ENCODE peak calls at places on chromosomes 7 and 10, in five cellular contexts. One of them, this sample, is unnamed.

GRCh38 chr10:71316081-71316785 is 2.8 kb upstream of the SLC29A3 start:
- DNase-seq in type B pancreatic cell: no peak
- DNase-seq in nephron progenitor cell: no peak
- DNase-seq in stomach: no peak
- DNase-seq in MCF 10A: no peak
- DNase-seq in this sample: no peak

GRCh38 chr10:88472540-88472939 is 110.6 kb downstream of the RNLS start:
- DNase-seq in type B pancreatic cell: no peak
- DNase-seq in nephron progenitor cell: no peak
- DNase-seq in stomach: no peak
- DNase-seq in MCF 10A: peak; percentile 52
- DNase-seq in this sample: peak; percentile 6

GRCh38 chr7:135111379-135111778 is 36.5 kb upstream of the TMEM140 start:
- DNase-seq in type B pancreatic cell: no peak
- DNase-seq in nephron progenitor cell: no peak
- DNase-seq in stomach: no peak
- DNase-seq in MCF 10A: peak; percentile 15
- DNase-seq in this sample: no peak

GRCh38 chr7:149625339-149625946 is 127.8 kb upstream of the ZNF746 start:
- DNase-seq in type B pancreatic cell: no peak
- DNase-seq in nephron progenitor cell: peak; percentile 67
- DNase-seq in stomach: peak; percentile 66
- DNase-seq in MCF 10A: peak; percentile 74
- DNase-seq in this sample: peak; percentile 13

GRCh38 chr10:132156382-132156781 is 30.4 kb upstream of the DPYSL4 start:
- DNase-seq in type B pancreatic cell: no peak
- DNase-seq in nephron progenitor cell: no peak
- DNase-seq in stomach: no peak
- DNase-seq in MCF 10A: no peak
- DNase-seq in this sample: no peak

GRCh38 chr7:80264769-80265168 is 130.1 kb downstream of the GNAI1 start:
- DNase-seq in type B pancreatic cell: no peak
- DNase-seq in nephron progenitor cell: no peak
- DNase-seq in stomach: no peak
- DNase-seq in MCF 10A: no peak
- DNase-seq in this sample: no peak

GRCh38 chr7:107860981-107861652 is 29.9 kb upstream of the DLD start:
- DNase-seq in type B pancreatic cell: no peak
- DNase-seq in nephron progenitor cell: no peak
- DNase-seq in stomach: no peak
- DNase-seq in MCF 10A: peak; percentile 50
- DNase-seq in this sample: no peak

GRCh38 chr7:19621740-19622139 is 87.1 kb downstream of the POLR1F start:
- DNase-seq in type B pancreatic cell: no peak
- DNase-seq in nephron progenitor cell: no peak
- DNase-seq in stomach: no peak
- DNase-seq in MCF 10A: peak; percentile 67
- DNase-seq in this sample: no peak

GRCh38 chr7:44278451-44279161 is 46.8 kb downstream of the CAMK2B start:
- DNase-seq in type B pancreatic cell: no peak
- DNase-seq in nephron progenitor cell: peak; percentile 0
- DNase-seq in stomach: no peak
- DNase-seq in MCF 10A: no peak
- DNase-seq in this sample: peak; percentile 21

GRCh38 chr7:22403344-22403743 is 46.4 kb upstream of the RAPGEF5 start:
- DNase-seq in type B pancreatic cell: no peak
- DNase-seq in nephron progenitor cell: no peak
- DNase-seq in stomach: no peak
- DNase-seq in MCF 10A: no peak
- DNase-seq in this sample: no peak

GRCh38 chr7:24923172-24923865 is 56.7 kb downstream of the OSBPL3 start:
- DNase-seq in type B pancreatic cell: no peak
- DNase-seq in nephron progenitor cell: no peak
- DNase-seq in stomach: no peak
- DNase-seq in MCF 10A: no peak
- DNase-seq in this sample: no peak

GRCh38 chr7:5070206-5070605 is 24.5 kb downstream of the RBAK start:
- DNase-seq in type B pancreatic cell: no peak
- DNase-seq in nephron progenitor cell: no peak
- DNase-seq in stomach: no peak
- DNase-seq in MCF 10A: no peak
- DNase-seq in this sample: no peak

GRCh38 chr10:115355162-115355760 is 262.1 kb downstream of the ATRNL1 start:
- DNase-seq in type B pancreatic cell: no peak
- DNase-seq in nephron progenitor cell: peak; percentile 55
- DNase-seq in stomach: no peak
- DNase-seq in MCF 10A: peak; percentile 77
- DNase-seq in this sample: peak; percentile 46
- TF ChIP-seq CTCF in type B pancreatic cell: peak; percentile 89
- TF ChIP-seq CTCF in nephron progenitor cell: peak; percentile 79
- TF ChIP-seq CTCF in stomach: no peak
- TF ChIP-seq CTCF in MCF 10A: peak; percentile 90
- TF ChIP-seq CTCF in this sample: peak; percentile 79

GRCh38 chr10:27745380-27745718 is 270 bp downstream of the MKX start:
- DNase-seq in type B pancreatic cell: no peak
- DNase-seq in nephron progenitor cell: no peak
- DNase-seq in stomach: no peak
- DNase-seq in MCF 10A: no peak
- DNase-seq in this sample: no peak

GRCh38 chr10:27743736-27744477 is 1.7 kb downstream of the MKX start:
- DNase-seq in type B pancreatic cell: no peak
- DNase-seq in nephron progenitor cell: no peak
- DNase-seq in stomach: no peak
- DNase-seq in MCF 10A: no peak
- DNase-seq in this sample: no peak

GRCh38 chr10:27745719-27746363 is at the start of gene MKX:
- DNase-seq in type B pancreatic cell: peak; percentile 80
- DNase-seq in nephron progenitor cell: peak; percentile 89
- DNase-seq in stomach: peak; percentile 44
- DNase-seq in MCF 10A: no peak
- DNase-seq in this sample: peak; percentile 55

GRCh38 chr10:27742926-27743735 is 2.5 kb downstream of the MKX start:
- DNase-seq in type B pancreatic cell: peak; percentile 69
- DNase-seq in nephron progenitor cell: peak; percentile 59
- DNase-seq in stomach: peak; percentile 34
- DNase-seq in MCF 10A: no peak
- DNase-seq in this sample: no peak

DNA sequence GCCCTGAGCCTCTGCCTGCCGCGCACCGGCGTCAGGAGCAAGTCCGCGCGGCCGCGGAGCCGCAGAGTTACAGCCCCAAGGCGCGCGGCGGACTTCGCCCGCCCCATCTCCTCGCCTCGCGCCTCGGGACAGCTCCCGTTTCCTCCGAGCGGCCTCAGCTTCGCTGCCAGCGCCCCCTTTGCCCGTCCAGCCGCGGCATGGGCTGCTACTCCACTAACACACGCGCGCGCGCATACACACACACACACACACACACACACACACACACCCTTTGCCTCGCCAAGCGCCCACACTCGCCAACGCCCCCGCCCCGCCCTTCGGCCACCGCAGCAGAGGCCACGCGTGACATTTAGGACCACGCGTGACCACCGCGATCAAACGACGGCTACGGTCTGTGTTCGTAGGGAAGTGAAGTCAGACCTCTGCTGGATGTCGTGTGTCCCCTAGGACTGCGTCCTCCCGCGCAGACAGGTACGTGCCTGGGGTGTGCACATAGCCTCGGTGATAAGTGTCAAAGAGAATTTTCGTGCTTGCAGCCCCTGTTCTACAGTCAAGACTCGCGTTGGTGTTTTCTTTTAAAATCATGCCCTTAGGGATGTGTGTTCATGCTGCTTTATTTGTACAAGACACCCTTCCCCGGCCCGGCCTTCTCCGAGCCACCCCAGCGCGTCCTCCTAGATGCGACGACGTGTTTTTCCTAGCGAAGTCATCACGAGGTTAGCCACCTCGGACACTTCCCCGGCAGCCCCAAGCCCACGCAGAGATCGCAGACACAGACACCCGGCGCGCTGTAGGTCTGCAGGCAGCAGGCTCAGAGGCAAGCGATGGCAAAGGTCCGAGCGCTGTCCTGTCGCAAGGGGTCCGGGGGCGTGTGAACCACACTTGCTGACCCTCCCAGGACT is 890 bp downstream of the MKX start:
- DNase-seq in type B pancreatic cell: peak; percentile 69
- DNase-seq in nephron progenitor cell: peak; percentile 71
- DNase-seq in stomach: peak; percentile 28
- DNase-seq in MCF 10A: no peak
- DNase-seq in this sample: peak; percentile 75
- TF ChIP-seq CTCF in type B pancreatic cell: no peak
- TF ChIP-seq CTCF in nephron progenitor cell: no peak
- TF ChIP-seq CTCF in stomach: no peak
- TF ChIP-seq CTCF in MCF 10A: no peak
- TF ChIP-seq CTCF in this sample: peak; percentile 12

DNA sequence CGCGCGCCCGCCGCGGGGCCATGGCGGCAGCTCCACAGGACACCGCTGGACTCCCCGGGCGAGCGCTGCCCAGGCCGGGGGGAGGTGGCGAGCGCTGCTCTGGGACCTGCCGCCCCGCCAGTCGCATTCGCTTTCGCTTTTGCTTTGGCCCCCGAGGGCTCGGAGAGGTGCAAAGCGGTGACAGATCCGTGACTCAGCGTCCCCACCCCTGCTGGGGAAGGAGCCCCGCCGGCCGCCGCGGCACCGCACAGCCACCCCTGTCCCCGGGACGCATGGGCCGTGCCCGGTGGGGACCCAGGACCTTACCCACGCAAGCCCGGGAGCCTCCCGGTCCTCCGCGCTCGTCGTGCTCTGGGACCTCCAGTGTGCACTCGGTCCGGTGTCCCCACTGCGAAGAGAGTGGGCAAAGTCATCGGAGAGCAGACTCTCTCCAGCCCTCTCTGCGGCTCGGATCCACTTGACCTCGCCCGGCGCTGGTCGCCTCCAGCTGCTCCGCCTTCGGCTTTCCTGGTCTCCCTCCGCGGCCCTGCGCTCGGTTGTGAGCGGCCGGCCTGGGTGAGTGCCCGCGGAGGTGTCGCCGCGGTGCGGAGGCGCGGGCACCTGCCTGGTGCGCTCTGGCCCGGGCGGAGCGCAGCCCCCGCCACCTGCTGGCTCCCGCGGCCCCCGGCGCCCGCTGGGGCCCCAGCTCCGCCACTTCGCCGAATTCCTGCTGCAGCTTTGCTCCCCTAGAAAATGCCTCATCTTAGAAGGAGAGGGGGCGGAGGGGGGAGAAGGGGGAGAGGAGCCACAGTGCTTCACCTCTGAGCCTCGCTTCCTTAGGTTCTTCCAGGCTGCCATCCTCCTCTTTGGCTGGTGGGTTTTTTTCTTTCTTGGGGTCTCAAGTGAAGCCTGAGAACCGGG is at the start of gene IL15RA:
- DNase-seq in type B pancreatic cell: no peak
- DNase-seq in nephron progenitor cell: peak; percentile 65
- DNase-seq in stomach: peak; percentile 90
- DNase-seq in MCF 10A: peak; percentile 80
- DNase-seq in this sample: peak; percentile 51
- TF ChIP-seq CTCF in type B pancreatic cell: no peak
- TF ChIP-seq CTCF in nephron progenitor cell: no peak
- TF ChIP-seq CTCF in stomach: no peak
- TF ChIP-seq CTCF in MCF 10A: no peak
- TF ChIP-seq CTCF in this sample: no peak

GRCh38 chr10:4770766-4771553 is 55.0 kb upstream of the AKR1E2 start:
- DNase-seq in type B pancreatic cell: no peak
- DNase-seq in nephron progenitor cell: no peak
- DNase-seq in stomach: no peak
- DNase-seq in MCF 10A: peak; percentile 77
- DNase-seq in this sample: peak; percentile 97
- TF ChIP-seq CTCF in type B pancreatic cell: peak; percentile 71
- TF ChIP-seq CTCF in nephron progenitor cell: peak; percentile 25
- TF ChIP-seq CTCF in stomach: no peak
- TF ChIP-seq CTCF in MCF 10A: peak; percentile 39
- TF ChIP-seq CTCF in this sample: peak; percentile 72

This sample was measured in HFFc6.